ENCODE peak calls at places on chromosome 22, in four cellular contexts. Y is GM12878, O is SK-N-SH, A is H1. G is an unnamed sample.

GRCh38 chr22:21947040-21948014 is 5.3 kb downstream of the PPM1F start:
- DNase-seq in Y (no peak), O (peak; percentile 57), A (no peak), G (peak; percentile 99)

GRCh38 chr22:47918276-47918928 is 1156.0 kb downstream of the TBC1D22A start:
- DNase-seq in Y (peak; percentile 47), O (no peak), A (no peak), G (no peak)

GRCh38 chr22:49863936-49864335 is 10.3 kb downstream of the ZBED4 start:
- DNase-seq in Y (no peak), O (no peak), A (no peak), G (no peak)

GRCh38 chr22:38401336-38402084 is 53.5 kb downstream of the KCNJ4 start:
- DNase-seq in Y (no peak), O (no peak), A (no peak), G (no peak)

GRCh38 chr22:23180893-23181762 is 819 bp downstream of the BCR start:
- DNase-seq in Y (no peak), O (peak; percentile 62), A (no peak), G (peak; percentile 97)

GRCh38 chr22:20218981-20219380 is 49.1 kb downstream of the RTN4R start:
- DNase-seq in Y (no peak), O (no peak), A (no peak), G (no peak)

GRCh38 chr22:36331306-36331911 is 56.4 kb downstream of the MYH9 start:
- DNase-seq in Y (peak; percentile 81), O (peak; percentile 57), A (peak; percentile 65), G (peak; percentile 64)

GRCh38 chr22:31881198-31881597 is 63.1 kb upstream of the YWHAH start:
- DNase-seq in Y (no peak), O (no peak), A (no peak), G (peak; percentile 26)

GRCh38 chr22:47767403-47767802 is 1005.0 kb downstream of the TBC1D22A start:
- DNase-seq in Y (no peak), O (no peak), A (no peak), G (no peak)

GRCh38 chr22:32564170-32565001 is 89.8 kb downstream of the FBXO7 start:
- DNase-seq in Y (no peak), O (no peak), A (no peak), G (no peak)

GRCh38 chr22:23204541-23205157 is 24.3 kb downstream of the BCR start:
- DNase-seq in Y (no peak), O (peak; percentile 82), A (no peak), G (no peak)

GRCh38 chr22:38034278-38034882 is 22.8 kb upstream of the PICK1 start:
- DNase-seq in Y (peak; percentile 15), O (peak; percentile 42), A (peak; percentile 56), G (peak; percentile 81)

GRCh38 chr22:21755855-21756284 is 20.3 kb upstream of the YPEL1 start:
- DNase-seq in Y (peak; percentile 57), O (no peak), A (no peak), G (peak; percentile 94)

GRCh38 chr22:24380220-24381218 is 46.9 kb upstream of the ADORA2A start:
- DNase-seq in Y (no peak), O (no peak), A (no peak), G (no peak)

GRCh38 chr22:17920145-17920605 is 104.2 kb downstream of the MICAL3 start:
- DNase-seq in Y (no peak), O (peak; percentile 79), A (no peak), G (peak; percentile 71)

GRCh38 chr22:23856721-23857605 is 712 bp upstream of the SLC2A11 start:
- DNase-seq in Y (no peak), O (peak; percentile 63), A (no peak), G (no peak)

GRCh38 chr22:47354668-47355387 is 592.4 kb downstream of the TBC1D22A start:
- DNase-seq in Y (no peak), O (no peak), A (no peak), G (no peak)

GRCh38 chr22:33909075-33909458 is 11.2 kb downstream of the LARGE1 start:
- DNase-seq in Y (no peak), O (no peak), A (no peak), G (no peak)

GRCh38 chr22:37484115-37485005 is 1.8 kb downstream of the MFNG start:
- DNase-seq in Y (peak; percentile 75), O (no peak), A (no peak), G (no peak)

GRCh38 chr22:36197065-36197440 is 4.6 kb downstream of the APOL4 start:
- DNase-seq in Y (no peak), O (peak; percentile 27), A (peak; percentile 15), G (peak; percentile 60)

GRCh38 chr22:35131423-35132050 is 65.6 kb downstream of the ISX start:
- DNase-seq in Y (no peak), O (no peak), A (no peak), G (peak; percentile 42)

GRCh38 chr22:50299724-50300619 is 7.5 kb downstream of the PLXNB2 start:
- DNase-seq in Y (no peak), O (no peak), A (peak; percentile 59), G (peak; percentile 24)

GRCh38 chr22:37392929-37393328 is 34.4 kb downstream of the ELFN2 start:
- DNase-seq in Y (no peak), O (no peak), A (no peak), G (no peak)

GRCh38 chr22:49838771-49839717 is 11.4 kb upstream of the BRD1 start:
- DNase-seq in Y (peak; percentile 36), O (no peak), A (peak; percentile 17), G (no peak)

GRCh38 chr22:40409613-40410113 is 39.3 kb downstream of the SGSM3 start:
- DNase-seq in Y (no peak), O (no peak), A (no peak), G (no peak)
- TF ChIP-seq NRF1 in Y (no peak), O (no peak), A (no peak), G (no peak)

DNA sequence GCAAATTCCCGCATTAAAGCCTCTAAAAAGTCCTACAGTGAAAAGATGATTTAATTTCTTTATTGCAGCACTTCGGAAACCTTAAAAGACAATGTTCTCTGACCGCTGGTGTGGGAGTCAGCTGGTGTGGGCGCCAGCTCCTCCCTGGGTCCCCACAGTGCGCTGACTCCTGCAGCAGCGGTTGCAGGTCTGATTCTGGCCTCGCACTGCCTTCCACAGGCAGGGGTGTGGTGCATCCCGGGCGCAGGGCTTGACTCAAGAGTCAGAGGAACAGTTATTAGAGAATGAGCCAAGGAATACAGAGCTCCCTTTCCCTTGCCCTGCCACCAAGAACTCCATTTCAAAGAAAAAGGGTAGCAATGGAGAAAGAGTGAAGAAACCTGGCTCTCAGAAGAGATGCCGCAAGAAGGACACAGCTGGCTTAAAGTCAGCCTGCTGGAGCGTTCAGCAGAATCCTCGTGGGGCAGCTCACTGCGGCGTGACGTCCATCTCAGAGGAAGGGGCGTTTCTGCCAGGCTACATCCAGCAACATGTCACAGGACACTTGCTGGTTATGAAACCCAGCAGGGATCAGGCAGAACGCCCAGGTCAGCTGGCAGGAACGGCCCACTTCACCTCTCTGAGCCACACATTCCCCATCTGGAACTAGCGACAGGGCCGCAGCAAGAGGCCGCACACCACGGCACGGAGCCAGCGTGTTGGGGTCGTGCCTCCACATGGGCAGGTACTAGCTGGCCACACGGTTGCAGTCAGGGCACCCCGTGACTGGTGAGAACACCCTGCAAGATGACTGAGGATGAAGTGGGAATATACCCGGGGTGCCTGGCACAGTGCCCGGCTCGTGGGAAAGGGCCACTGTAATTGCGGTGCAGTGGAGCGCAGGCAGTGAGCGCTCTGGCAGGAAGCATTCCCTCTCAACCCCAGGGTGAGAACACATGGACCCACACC is 18.1 kb upstream of the EFCAB6 start:
- DNase-seq in Y (no peak), O (peak; percentile 62), A (no peak), G (no peak)
- TF ChIP-seq NRF1 in Y (no peak), O (no peak), A (no peak), G (no peak)

DNA sequence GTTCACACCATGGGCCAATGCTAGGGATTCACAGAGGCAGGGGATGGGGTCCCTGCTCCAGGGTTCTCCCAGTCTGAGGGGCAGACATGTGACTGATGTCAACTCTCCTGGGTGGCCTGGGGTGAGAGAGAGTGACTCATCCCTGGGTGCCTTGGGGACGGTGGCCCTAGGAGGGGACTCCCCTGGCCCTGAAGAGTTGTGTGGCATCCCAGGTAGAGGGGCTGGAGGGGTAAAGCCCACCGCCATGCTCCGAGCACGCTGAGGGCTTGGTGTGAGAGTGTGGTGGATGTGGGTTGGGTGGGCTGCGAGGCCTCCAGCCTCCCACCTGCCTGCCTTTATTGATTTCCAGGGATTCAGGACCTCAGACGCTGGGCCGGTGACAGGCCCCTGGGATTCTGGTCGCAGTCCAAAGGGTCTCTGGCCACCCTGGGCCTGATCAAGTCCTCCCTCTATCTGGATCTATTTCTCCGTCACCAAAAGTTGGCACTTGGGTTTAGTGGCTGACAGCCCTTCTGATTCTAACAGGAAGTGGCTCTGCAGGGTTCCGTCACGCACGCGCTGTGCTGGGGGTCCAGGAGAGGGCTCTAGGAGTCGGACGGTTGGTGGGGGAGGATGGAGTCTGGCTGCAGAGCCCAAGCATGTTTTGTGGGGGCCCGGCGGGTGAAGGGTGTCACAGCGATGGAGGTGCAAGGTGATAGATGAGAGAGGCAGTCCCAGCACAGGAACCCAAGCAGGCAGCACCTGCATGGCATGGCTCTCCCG is 27.3 kb upstream of the WNT7B start:
- DNase-seq in Y (no peak), O (no peak), A (no peak), G (no peak)
- TF ChIP-seq NRF1 in Y (no peak), O (no peak), A (no peak), G (no peak)

GRCh38 chr22:26620197-26620596 is 1.6 kb upstream of the CRYBA4 start:
- DNase-seq in Y (no peak), O (no peak), A (no peak), G (no peak)
- TF ChIP-seq NRF1 in Y (no peak), O (no peak), A (no peak), G (no peak)

GRCh38 chr22:29313126-29314071 is 2.1 kb downstream of the RASL10A start:
- DNase-seq in Y (no peak), O (peak; percentile 86), A (peak; percentile 81), G (no peak)

GRCh38 chr22:29316429-29316828 is 932 bp upstream of the RASL10A start:
- DNase-seq in Y (no peak), O (no peak), A (no peak), G (no peak)

GRCh38 chr22:29315286-29316195 is at the start of gene RASL10A:
- DNase-seq in Y (no peak), O (peak; percentile 77), A (no peak), G (peak; percentile 51)

GRCh38 chr22:29314074-29314473 is 1.4 kb downstream of the RASL10A start:
- DNase-seq in Y (no peak), O (no peak), A (no peak), G (no peak)

DNA sequence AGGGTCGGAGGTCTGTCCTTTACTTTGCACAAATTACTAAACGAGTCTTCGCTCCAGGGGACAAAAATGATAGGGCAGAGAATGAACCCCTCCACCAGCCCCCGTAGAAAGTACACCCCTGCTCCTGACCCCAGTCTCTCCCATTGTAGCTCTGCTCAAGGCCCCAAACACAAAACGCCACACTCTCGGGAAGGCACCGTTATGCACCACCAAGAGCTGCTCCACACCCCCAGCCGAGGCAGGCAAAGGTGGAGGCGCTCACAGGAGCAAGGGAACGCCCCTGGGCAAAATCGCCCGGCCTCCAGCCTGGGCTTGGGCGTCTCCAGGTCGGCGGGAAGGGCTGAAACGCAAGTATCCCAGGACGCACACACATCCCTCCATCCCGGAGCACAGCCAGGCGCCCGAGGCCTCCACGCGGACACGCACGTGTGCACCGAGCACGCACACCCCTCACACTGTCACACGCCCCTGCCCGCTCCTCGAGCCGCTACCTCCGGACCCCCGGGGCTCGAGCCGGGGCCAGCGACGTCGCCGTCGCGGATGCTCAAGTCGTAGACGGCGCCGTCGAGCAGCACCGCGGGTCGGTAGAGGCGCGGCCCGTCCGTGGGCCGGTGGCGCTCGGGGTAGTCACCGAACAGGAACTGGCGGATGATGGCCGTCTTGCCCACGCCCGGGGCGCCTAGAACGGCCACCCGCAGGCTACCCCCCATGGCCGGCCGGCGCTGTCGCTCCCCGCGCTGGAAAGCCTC is 786 bp downstream of the RASL10A start:
- DNase-seq in Y (no peak), O (peak; percentile 63), A (no peak), G (no peak)
- TF ChIP-seq NRF1 in Y (no peak), O (no peak), A (no peak), G (no peak)

GRCh38 chr22:30636226-30637077 is 871 bp downstream of the SLC35E4 start:
- DNase-seq in Y (no peak), O (peak; percentile 60), A (no peak), G (no peak)
- TF ChIP-seq NRF1 in Y (no peak), O (no peak), A (no peak), G (no peak)

GRCh38 chr22:44807232-44807631 is 54.9 kb downstream of the ARHGAP8 start:
- DNase-seq in Y (no peak), O (no peak), A (no peak), G (no peak)
- TF ChIP-seq NRF1 in Y (no peak), O (no peak), A (no peak), G (no peak)